ENCODE peak calls at places on chromosomes 5 and 9, in ten cellular contexts. I, E, Z, D, N, J, P, L, Y and B are unnamed samples.

GRCh38 chr5:115471674-115472073 is 72.9 kb downstream of the FEM1C start:
- DNase-seq in I (peak), E (no peak), Z (peak), D (no peak), N (no peak), J (peak), P (peak), L (no peak), Y (no peak), B (no peak)

GRCh38 chr5:137146402-137146889 is 352.7 kb downstream of the SPOCK1 start:
- DNase-seq in I (peak), E (no peak), Z (no peak), D (peak), N (no peak), J (peak), P (peak), L (no peak), Y (no peak), B (no peak)

GRCh38 chr5:141811287-141812155 is 66.7 kb downstream of the PCDH1 start:
- DNase-seq in I (no peak), E (peak), Z (no peak), D (no peak), N (peak), J (no peak), P (no peak), L (peak), Y (peak), B (peak)

GRCh38 chr5:181260720-181261319 is at the start of gene TRIM52:
- DNase-seq in I (peak), E (peak), Z (peak), D (peak), N (peak), J (peak), P (peak), L (peak), Y (peak), B (peak)

GRCh38 chr9:5509573-5509972 is 758 bp upstream of the PDCD1LG2 start:
- DNase-seq in I (peak), E (no peak), Z (no peak), D (peak), N (no peak), J (peak), P (no peak), L (no peak), Y (no peak), B (no peak)

GRCh38 chr5:175253597-175253996 is 190.4 kb downstream of the DRD1 start:
- DNase-seq in I (no peak), E (no peak), Z (no peak), D (peak), N (no peak), J (no peak), P (no peak), L (no peak), Y (no peak), B (no peak)

GRCh38 chr5:137147346-137147745 is 351.8 kb downstream of the SPOCK1 start:
- DNase-seq in I (no peak), E (no peak), Z (no peak), D (no peak), N (no peak), J (no peak), P (no peak), L (no peak), Y (peak), B (no peak)

GRCh38 chr9:80605129-80605528 is 1033.4 kb downstream of the TLE4 start:
- DNase-seq in I (peak), E (no peak), Z (no peak), D (peak), N (no peak), J (peak), P (no peak), L (no peak), Y (peak), B (no peak)

GRCh38 chr5:8693341-8693844 is 824.4 kb downstream of the MTRR start:
- DNase-seq in I (no peak), E (no peak), Z (no peak), D (no peak), N (no peak), J (no peak), P (no peak), L (no peak), Y (no peak), B (no peak)

GRCh38 chr5:71865202-71865601 is 146.1 kb downstream of the CARTPT start:
- DNase-seq in I (peak), E (no peak), Z (no peak), D (peak), N (no peak), J (peak), P (no peak), L (no peak), Y (peak), B (peak)

GRCh38 chr9:93028448-93029006 is 30.0 kb upstream of the SUSD3 start:
- DNase-seq in I (no peak), E (no peak), Z (no peak), D (peak), N (no peak), J (no peak), P (no peak), L (peak), Y (no peak), B (no peak)

GRCh38 chr9:4738866-4739586 is 2.0 kb downstream of the AK3 start:
- DNase-seq in I (no peak), E (no peak), Z (no peak), D (no peak), N (no peak), J (no peak), P (no peak), L (no peak), Y (no peak), B (no peak)

GRCh38 chr5:60583598-60583997 is 116.4 kb downstream of the DEPDC1B start:
- DNase-seq in I (no peak), E (no peak), Z (no peak), D (peak), N (no peak), J (no peak), P (no peak), L (no peak), Y (no peak), B (no peak)

GRCh38 chr9:108684288-108685025 is 171.3 kb downstream of the ACTL7B start:
- DNase-seq in I (no peak), E (no peak), Z (no peak), D (no peak), N (no peak), J (no peak), P (no peak), L (no peak), Y (no peak), B (no peak)

GRCh38 chr9:137989999-137990715 is 112.6 kb downstream of the CACNA1B start:
- DNase-seq in I (no peak), E (no peak), Z (no peak), D (no peak), N (no peak), J (no peak), P (no peak), L (no peak), Y (no peak), B (peak)

GRCh38 chr5:174872271-174872670 is 147.9 kb downstream of the MSX2 start:
- DNase-seq in I (no peak), E (no peak), Z (no peak), D (no peak), N (no peak), J (no peak), P (no peak), L (no peak), Y (no peak), B (no peak)

GRCh38 chr9:4375424-4376195 is 75.7 kb upstream of the GLIS3 start:
- DNase-seq in I (peak), E (no peak), Z (no peak), D (peak), N (no peak), J (peak), P (no peak), L (no peak), Y (peak), B (no peak)

GRCh38 chr9:76761448-76761847 is 2.8 kb upstream of the PCA3 start:
- DNase-seq in I (peak), E (no peak), Z (no peak), D (no peak), N (no peak), J (peak), P (no peak), L (peak), Y (no peak), B (no peak)

GRCh38 chr5:158700231-158700996 is 399.3 kb downstream of the EBF1 start:
- DNase-seq in I (peak), E (no peak), Z (no peak), D (no peak), N (no peak), J (peak), P (no peak), L (peak), Y (no peak), B (no peak)

GRCh38 chr5:77852514-77853352 is 76.6 kb upstream of the TBCA start:
- DNase-seq in I (peak), E (peak), Z (no peak), D (no peak), N (peak), J (peak), P (no peak), L (no peak), Y (peak), B (peak)

GRCh38 chr5:153523196-153523595 is 32.7 kb downstream of the GRIA1 start:
- DNase-seq in I (peak), E (no peak), Z (no peak), D (no peak), N (no peak), J (peak), P (no peak), L (no peak), Y (no peak), B (no peak)

GRCh38 chr5:75239681-75240080 is 3.0 kb upstream of the ANKRD31 start:
- DNase-seq in I (no peak), E (no peak), Z (no peak), D (peak), N (no peak), J (no peak), P (no peak), L (no peak), Y (no peak), B (no peak)

GRCh38 chr9:115469826-115470225 is 351.9 kb upstream of the TNC start:
- DNase-seq in I (no peak), E (no peak), Z (no peak), D (no peak), N (no peak), J (peak), P (no peak), L (no peak), Y (no peak), B (no peak)

DNA sequence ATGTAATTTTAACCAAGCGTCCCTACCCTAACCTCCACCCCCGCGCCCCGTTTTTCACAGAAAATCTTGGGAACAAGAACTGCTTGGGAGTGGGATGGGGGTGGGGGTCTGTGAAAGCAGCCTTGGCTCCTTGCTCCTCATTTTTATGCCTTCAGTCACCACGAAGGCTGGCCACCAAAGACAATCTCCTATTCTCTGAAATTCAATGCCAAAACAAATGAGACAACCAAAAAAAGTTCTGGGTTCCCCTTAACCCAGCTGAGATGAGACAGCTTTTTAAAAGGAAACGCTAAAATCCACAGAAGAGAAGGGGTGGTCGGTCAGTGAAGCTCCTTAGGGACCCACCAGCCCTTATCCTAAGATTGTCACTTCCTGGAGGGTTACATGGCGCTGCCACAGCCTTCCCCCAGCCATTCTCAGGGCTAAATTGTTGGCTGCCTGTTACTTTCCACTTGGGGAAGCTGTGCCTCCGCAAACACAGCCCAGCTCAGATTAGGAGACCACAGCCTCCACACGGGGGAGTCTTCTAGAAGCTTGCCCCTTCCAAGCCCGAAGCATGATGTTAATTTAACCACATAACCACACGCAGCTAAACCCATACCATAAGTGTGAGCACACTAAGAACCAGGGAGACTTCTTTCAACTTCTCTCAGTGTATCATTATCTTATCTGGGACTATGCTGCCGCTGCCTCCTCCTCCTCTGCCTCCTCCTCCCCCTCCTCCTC is 136.3 kb downstream of the FOXD1 start:
- DNase-seq in I (peak), E (no peak), Z (no peak), D (no peak), N (no peak), J (peak), P (peak), L (peak), Y (no peak), B (no peak)
- TF ChIP-seq CTCF in I (peak), E (no peak), Z (no peak), D (no peak), N (no peak), J (peak), P (no peak), L (no peak), Y (peak), B (peak)

DNA sequence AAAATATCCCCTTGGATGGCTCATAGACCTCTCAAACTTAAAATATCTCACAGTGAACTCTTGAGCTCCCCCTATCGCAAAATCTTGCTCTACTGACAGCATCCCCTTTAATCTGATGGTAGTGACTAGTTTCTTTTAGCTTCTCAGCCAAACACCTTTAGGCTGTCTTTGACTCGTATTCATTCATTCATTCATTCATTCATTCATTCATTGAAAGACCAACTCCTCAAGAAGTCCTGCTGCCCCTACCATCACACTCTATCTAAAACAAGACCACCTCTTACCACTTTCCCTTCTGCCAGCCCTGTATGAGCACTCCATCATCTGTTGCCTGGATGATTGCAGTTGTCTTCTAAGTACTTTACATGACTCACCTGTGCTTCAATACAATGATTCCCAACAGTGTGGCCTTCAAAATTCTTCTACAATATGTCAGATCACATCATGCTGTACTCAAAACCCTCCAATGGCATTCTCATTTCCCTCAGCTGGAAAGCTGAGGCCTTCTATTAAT is 46.8 kb downstream of the ITGA2 start:
- DNase-seq in I (peak), E (no peak), Z (no peak), D (peak), N (no peak), J (no peak), P (no peak), L (peak), Y (no peak), B (no peak)
- TF ChIP-seq CTCF in I (peak), E (peak), Z (no peak), D (no peak), N (no peak), J (peak), P (no peak), L (peak), Y (peak), B (no peak)

GRCh38 chr9:15096959-15097358 is 186.7 kb upstream of the FREM1 start:
- DNase-seq in I (no peak), E (no peak), Z (no peak), D (no peak), N (no peak), J (no peak), P (no peak), L (no peak), Y (no peak), B (no peak)
- TF ChIP-seq CTCF in I (no peak), E (no peak), Z (no peak), D (no peak), N (peak), J (peak), P (no peak), L (no peak), Y (no peak), B (no peak)

GRCh38 chr9:69809304-69809863 is 11.2 kb upstream of the CFAP95 start:
- DNase-seq in I (peak), E (no peak), Z (no peak), D (peak), N (no peak), J (peak), P (no peak), L (peak), Y (no peak), B (no peak)
- TF ChIP-seq CTCF in I (peak), E (no peak), Z (no peak), D (peak), N (no peak), J (peak), P (no peak), L (peak), Y (peak), B (no peak)

GRCh38 chr5:82277613-82277986 is 554 bp downstream of the RPS23 start:
- DNase-seq in I (no peak), E (no peak), Z (no peak), D (no peak), N (no peak), J (peak), P (no peak), L (no peak), Y (no peak), B (no peak)

GRCh38 chr5:82276800-82277612 is 1.1 kb downstream of the RPS23 start:
- DNase-seq in I (no peak), E (no peak), Z (no peak), D (no peak), N (no peak), J (no peak), P (no peak), L (no peak), Y (no peak), B (no peak)

GRCh38 chr5:82278711-82279370 is 687 bp upstream of the RPS23 start:
- DNase-seq in I (no peak), E (no peak), Z (no peak), D (no peak), N (no peak), J (no peak), P (no peak), L (no peak), Y (no peak), B (no peak)

GRCh38 chr5:82275267-82275664 is 2.9 kb downstream of the RPS23 start:
- DNase-seq in I (peak), E (no peak), Z (no peak), D (no peak), N (no peak), J (no peak), P (no peak), L (no peak), Y (no peak), B (no peak)

GRCh38 chr5:82277987-82278710 is at the start of gene RPS23:
- DNase-seq in I (peak), E (peak), Z (peak), D (peak), N (peak), J (peak), P (peak), L (peak), Y (peak), B (peak)
- TF ChIP-seq CTCF in I (no peak), E (no peak), Z (no peak), D (no peak), N (no peak), J (no peak), P (no peak), L (no peak), Y (no peak), B (peak)

GRCh38 chr5:134095887-134096589 is 18.4 kb upstream of the TCF7 start:
- DNase-seq in I (no peak), E (no peak), Z (no peak), D (no peak), N (no peak), J (no peak), P (no peak), L (no peak), Y (no peak), B (no peak)
- TF ChIP-seq CTCF in I (no peak), E (no peak), Z (no peak), D (no peak), N (no peak), J (no peak), P (no peak), L (no peak), Y (no peak), B (no peak)

DNA sequence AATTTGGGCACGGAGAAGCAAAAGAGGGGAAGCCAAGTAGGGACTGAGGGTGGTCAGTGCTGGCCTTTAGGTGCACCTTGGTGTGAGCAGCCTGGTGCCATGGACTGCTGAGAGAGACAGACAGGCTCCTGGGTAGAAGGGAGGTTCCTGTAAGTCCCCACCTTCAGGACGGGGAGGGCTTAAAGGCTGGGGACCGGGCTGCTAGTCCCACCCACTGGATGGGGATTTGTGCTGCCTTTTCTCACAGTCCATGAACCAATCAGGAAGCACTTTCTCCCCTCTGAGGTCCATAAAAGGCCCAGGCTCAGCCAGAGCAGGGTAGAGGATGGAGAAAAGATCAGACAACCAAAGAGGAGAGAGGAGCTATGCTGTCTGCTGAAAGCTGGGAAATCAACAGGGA is 15.2 kb downstream of the CDC25C start:
- DNase-seq in I (no peak), E (no peak), Z (no peak), D (no peak), N (no peak), J (no peak), P (no peak), L (no peak), Y (peak), B (no peak)
- TF ChIP-seq CTCF in I (no peak), E (no peak), Z (no peak), D (no peak), N (no peak), J (no peak), P (no peak), L (no peak), Y (no peak), B (no peak)

DNA sequence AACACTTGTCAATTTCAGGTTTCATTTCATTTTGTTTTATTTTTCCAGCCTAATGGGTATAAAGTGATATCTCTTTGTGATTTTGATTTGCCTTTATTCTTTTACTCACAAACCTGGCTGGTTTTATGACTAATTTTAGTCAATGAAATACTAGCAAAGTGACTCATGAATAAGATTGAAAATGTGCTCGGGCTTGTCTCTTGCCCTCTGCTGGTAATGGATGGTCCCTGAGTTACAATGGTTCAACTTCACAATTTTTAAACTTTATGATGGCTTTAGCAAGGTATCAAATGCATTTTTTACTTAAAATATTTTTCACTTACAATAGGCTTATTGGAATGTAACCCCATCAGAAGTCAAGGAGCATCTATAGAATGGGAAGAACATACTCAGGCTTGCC is 431.4 kb upstream of the CCNG1 start:
- DNase-seq in I (no peak), E (no peak), Z (no peak), D (peak), N (no peak), J (no peak), P (no peak), L (no peak), Y (no peak), B (no peak)
- TF ChIP-seq CTCF in I (no peak), E (peak), Z (no peak), D (peak), N (no peak), J (no peak), P (no peak), L (peak), Y (no peak), B (no peak)

GRCh38 chr9:36416870-36417269 is 16.8 kb upstream of the RNF38 start:
- DNase-seq in I (no peak), E (no peak), Z (no peak), D (no peak), N (no peak), J (no peak), P (no peak), L (no peak), Y (no peak), B (no peak)

GRCh38 chr9:36415822-36416515 is 15.9 kb upstream of the RNF38 start:
- DNase-seq in I (no peak), E (no peak), Z (no peak), D (no peak), N (no peak), J (no peak), P (no peak), L (peak), Y (peak), B (no peak)
- TF ChIP-seq CTCF in I (no peak), E (no peak), Z (no peak), D (no peak), N (no peak), J (no peak), P (no peak), L (peak), Y (no peak), B (no peak)

GRCh38 chr5:18238321-18238720 is 604.1 kb downstream of the TAF11L14 start:
- DNase-seq in I (no peak), E (no peak), Z (no peak), D (peak), N (no peak), J (no peak), P (no peak), L (no peak), Y (no peak), B (no peak)
- TF ChIP-seq CTCF in I (no peak), E (no peak), Z (no peak), D (no peak), N (no peak), J (no peak), P (no peak), L (no peak), Y (no peak), B (no peak)